ENCODE peak calls at places on chromosomes 16 and 17, in nine cellular contexts. T, W, E, O, G, B, P, K and C are unnamed samples.
A peak's percentile ranks its signal among the peaks of the same experiment; 100 is the strongest.

GRCh38 chr16:75292691-75293090 is 41.3 kb upstream of the BCAR1 start:
- DNase-seq in B (no peak), W (no peak), T (no peak), E (no peak), K (no peak), G (no peak), O (no peak), P (no peak), C (no peak)

GRCh38 chr16:11173426-11173825 is 82.6 kb downstream of the SOCS1 start:
- DNase-seq in P (no peak), W (no peak), K (no peak), G (no peak), E (no peak), O (no peak), T (no peak), B (no peak), C (no peak)

GRCh38 chr17:42276609-42277341 is 584 bp upstream of the STAT5B start:
- DNase-seq in O (peak; percentile 83), E (peak; percentile 69), W (peak; percentile 73), K (no peak), B (no peak), P (peak; percentile 65), G (peak; percentile 91), T (peak; percentile 76), C (peak; percentile 73)

GRCh38 chr17:61399131-61400057 is at the start of gene TBX2:
- DNase-seq in B (no peak), E (peak; percentile 78), W (peak; percentile 79), O (peak; percentile 81), K (peak; percentile 82), T (peak; percentile 97), P (peak; percentile 94), G (peak; percentile 96), C (peak; percentile 94)

GRCh38 chr17:78329263-78330059 is 30.4 kb downstream of the SOCS3 start:
- DNase-seq in P (peak; percentile 32), B (no peak), E (no peak), O (peak; percentile 90), T (no peak), W (peak; percentile 90), G (peak; percentile 72), K (no peak), C (no peak)

GRCh38 chr16:61471737-61472136 is 564.5 kb downstream of the CDH8 start:
- DNase-seq in E (no peak), K (no peak), B (no peak), W (no peak), T (no peak), O (no peak), P (no peak), G (no peak), C (no peak)

GRCh38 chr17:81930142-81931125 is 2.9 kb upstream of the MAFG start:
- DNase-seq in B (no peak), P (no peak), K (no peak), T (no peak), O (no peak), G (no peak), W (no peak), E (no peak), C (peak; percentile 61)

GRCh38 chr16:49492090-49492801 is 118.6 kb downstream of the C16orf78 start:
- DNase-seq in T (peak; percentile 68), P (peak; percentile 27), W (no peak), B (no peak), O (peak; percentile 4), G (peak; percentile 31), E (peak; percentile 23), K (no peak), C (peak; percentile 55)

GRCh38 chr17:5526821-5527598 is 40.6 kb downstream of the MIS12 start:
- DNase-seq in B (peak; percentile 37), P (peak; percentile 39), E (no peak), O (peak; percentile 93), T (peak; percentile 90), K (peak; percentile 85), G (peak; percentile 90), W (peak; percentile 97), C (peak; percentile 73)

GRCh38 chr16:88782454-88783390 is 2.3 kb downstream of the PIEZO1 start:
- DNase-seq in G (peak; percentile 27), O (peak; percentile 64), P (no peak), T (no peak), K (no peak), E (no peak), W (peak; percentile 71), B (no peak), C (no peak)

GRCh38 chr17:2054262-2054739 is 602 bp upstream of the HIC1 start:
- DNase-seq in T (no peak), G (peak; percentile 70), B (no peak), P (no peak), E (peak; percentile 55), W (no peak), K (no peak), O (peak; percentile 69), C (peak; percentile 70)

GRCh38 chr16:25006504-25007055 is 8.6 kb downstream of the ARHGAP17 start:
- DNase-seq in E (no peak), B (no peak), K (no peak), T (no peak), G (peak; percentile 80), O (peak; percentile 54), P (peak; percentile 35), W (peak; percentile 62), C (no peak)

GRCh38 chr16:50446861-50447260 is 78.1 kb upstream of the BRD7 start:
- DNase-seq in W (no peak), P (no peak), T (no peak), O (no peak), G (no peak), K (no peak), B (no peak), E (no peak), C (no peak)

GRCh38 chr16:19980866-19981265 is 92.8 kb downstream of the GPR139 start:
- DNase-seq in P (no peak), W (no peak), T (peak; percentile 12), E (peak; percentile 19), O (no peak), B (no peak), G (peak; percentile 7), K (no peak), C (peak; percentile 38)

GRCh38 chr17:2222901-2223616 is 80.5 kb downstream of the SMG6 start:
- DNase-seq in B (no peak), E (no peak), G (peak; percentile 81), K (no peak), O (peak; percentile 60), T (no peak), W (peak; percentile 85), P (no peak), C (peak; percentile 2)

GRCh38 chr16:82432261-82432660 is 194.5 kb upstream of the CDH13 start:
- DNase-seq in W (peak; percentile 16), K (no peak), B (no peak), P (no peak), O (no peak), T (no peak), G (no peak), E (no peak), C (no peak)

GRCh38 chr17:11264183-11264871 is 23.3 kb downstream of the SHISA6 start:
- DNase-seq in T (peak; percentile 15), O (no peak), P (peak; percentile 47), E (no peak), K (no peak), G (no peak), B (no peak), W (no peak), C (no peak)

GRCh38 chr17:80477647-80478478 is 1.5 kb upstream of the NPTX1 start:
- DNase-seq in K (no peak), G (peak; percentile 54), T (peak; percentile 75), E (peak; percentile 61), P (no peak), B (no peak), O (peak; percentile 36), W (peak; percentile 32), C (peak; percentile 67)

GRCh38 chr17:8494021-8494420 is 58.3 kb downstream of the NDEL1 start:
- DNase-seq in P (no peak), B (no peak), T (no peak), O (no peak), W (no peak), E (no peak), G (no peak), K (no peak), C (no peak)

GRCh38 chr17:50973557-50974494 is 107.7 kb upstream of the TOB1 start:
- DNase-seq in P (no peak), E (no peak), W (no peak), G (no peak), B (no peak), K (no peak), T (no peak), O (no peak), C (no peak)

GRCh38 chr16:57883953-57884654 is 81.8 kb upstream of the KIFC3 start:
- DNase-seq in P (no peak), W (no peak), O (no peak), K (no peak), B (no peak), E (no peak), T (no peak), G (no peak), C (no peak)

GRCh38 chr17:56305017-56305416 is 151.7 kb downstream of the ANKFN1 start:
- DNase-seq in G (no peak), W (no peak), T (no peak), K (no peak), P (peak; percentile 21), B (no peak), E (no peak), O (no peak), C (no peak)

GRCh38 chr16:83913234-83913633 is 14.3 kb downstream of the MLYCD start:
- DNase-seq in P (no peak), W (no peak), B (no peak), T (no peak), G (peak; percentile 43), K (no peak), O (no peak), E (no peak), C (peak; percentile 48)

GRCh38 chr16:69463876-69464275 is 39.5 kb downstream of the CYB5B start:
- DNase-seq in B (no peak), O (no peak), G (no peak), K (no peak), E (no peak), P (no peak), T (no peak), W (no peak), C (no peak)

GRCh38 chr16:1597154-1597553 is 14.7 kb downstream of the IFT140 start:
- DNase-seq in T (no peak), E (no peak), P (no peak), G (no peak), W (no peak), O (no peak), B (no peak), K (no peak), C (no peak)

GRCh38 chr17:3381957-3382356 is 4.2 kb downstream of the OR3A2 start:
- DNase-seq in B (no peak), P (no peak), O (no peak), T (no peak), G (no peak), K (no peak), W (no peak), E (no peak), C (no peak)

GRCh38 chr17:27544350-27545131 is 86.4 kb upstream of the LGALS9 start:
- DNase-seq in B (no peak), O (peak; percentile 91), T (no peak), W (no peak), P (peak; percentile 96), G (peak; percentile 59), K (no peak), E (no peak), C (no peak)

GRCh38 chr17:8964801-8965393 is 610 bp downstream of the PIK3R5 start:
- DNase-seq in K (no peak), O (no peak), E (peak; percentile 9), P (peak; percentile 44), T (no peak), G (no peak), W (no peak), B (no peak), C (peak; percentile 0)

GRCh38 chr16:72015124-72015523 is 6.6 kb downstream of the DHODH start:
- DNase-seq in G (no peak), P (no peak), K (no peak), T (no peak), O (no peak), W (no peak), E (peak; percentile 3), B (no peak), C (no peak)

GRCh38 chr17:8288336-8289102 is at the start of gene RANGRF:
- DNase-seq in P (peak; percentile 90), E (peak; percentile 91), G (peak; percentile 89), W (peak; percentile 75), O (peak; percentile 82), B (peak; percentile 70), K (no peak), T (peak; percentile 99), C (peak; percentile 87)

GRCh38 chr17:41530062-41531048 is 2.2 kb upstream of the KRT19 start:
- DNase-seq in T (peak; percentile 89), P (no peak), B (no peak), W (peak; percentile 67), G (peak; percentile 91), K (peak; percentile 40), O (peak; percentile 87), E (peak; percentile 38), C (no peak)